ENCODE peak calls at places on chromosomes 1 and 21, in ten cellular contexts. One of them, this sample, is unnamed. For H3K4me1, the result is how much of the 10 kb centered on the place peaks cover.

GRCh38 chr1:176559474-176560390 is 96.8 kb downstream of the PAPPA2 start:
- DNase-seq in stomach: peak
- DNase-seq in heart right ventricle: no peak
- DNase-seq in CD8-positive, alpha-beta memory T cell: no peak
- DNase-seq in tibial artery: peak
- DNase-seq in mesendoderm: peak
- DNase-seq in heart left ventricle: peak
- DNase-seq in psoas muscle: no peak
- DNase-seq in cardiac muscle cell: peak
- DNase-seq in H9: peak
- DNase-seq in this sample: peak

GRCh38 chr21:44437696-44438431 is 17.4 kb upstream of the LRRC3 start:
- DNase-seq in tibial artery: peak
- DNase-seq in psoas muscle: peak
- DNase-seq in cardiac muscle cell: no peak
- DNase-seq in heart right ventricle: peak
- DNase-seq in CD8-positive, alpha-beta memory T cell: no peak
- DNase-seq in heart left ventricle: peak
- DNase-seq in mesendoderm: no peak
- DNase-seq in H9: no peak
- DNase-seq in stomach: no peak
- DNase-seq in this sample: no peak

GRCh38 chr1:45359882-45360513 is 19.8 kb upstream of the MUTYH start:
- DNase-seq in CD8-positive, alpha-beta memory T cell: peak
- DNase-seq in heart left ventricle: peak
- DNase-seq in mesendoderm: peak
- DNase-seq in tibial artery: peak
- DNase-seq in cardiac muscle cell: peak
- DNase-seq in stomach: peak
- DNase-seq in heart right ventricle: peak
- DNase-seq in psoas muscle: peak
- DNase-seq in H9: no peak
- DNase-seq in this sample: peak

GRCh38 chr1:32549601-32550000 is 10.4 kb downstream of the ZBTB8A start:
- DNase-seq in heart right ventricle: no peak
- DNase-seq in psoas muscle: no peak
- DNase-seq in tibial artery: no peak
- DNase-seq in CD8-positive, alpha-beta memory T cell: no peak
- DNase-seq in stomach: no peak
- DNase-seq in heart left ventricle: no peak
- DNase-seq in cardiac muscle cell: no peak
- DNase-seq in H9: no peak
- DNase-seq in mesendoderm: no peak
- DNase-seq in this sample: no peak

GRCh38 chr1:3333903-3334302 is 120.6 kb upstream of the ARHGEF16 start:
- DNase-seq in stomach: peak
- DNase-seq in CD8-positive, alpha-beta memory T cell: no peak
- DNase-seq in tibial artery: peak
- DNase-seq in heart left ventricle: no peak
- DNase-seq in mesendoderm: no peak
- DNase-seq in H9: no peak
- DNase-seq in cardiac muscle cell: no peak
- DNase-seq in psoas muscle: no peak
- DNase-seq in heart right ventricle: peak
- DNase-seq in this sample: no peak

GRCh38 chr21:17795084-17796036 is 23.8 kb downstream of the C21orf91 start:
- DNase-seq in CD8-positive, alpha-beta memory T cell: no peak
- DNase-seq in tibial artery: no peak
- DNase-seq in mesendoderm: no peak
- DNase-seq in heart left ventricle: no peak
- DNase-seq in psoas muscle: no peak
- DNase-seq in H9: no peak
- DNase-seq in stomach: no peak
- DNase-seq in heart right ventricle: no peak
- DNase-seq in cardiac muscle cell: no peak
- DNase-seq in this sample: no peak

GRCh38 chr1:22524481-22524880 is 38.8 kb upstream of the EPHA8 start:
- DNase-seq in tibial artery: no peak
- DNase-seq in H9: no peak
- DNase-seq in cardiac muscle cell: no peak
- DNase-seq in heart left ventricle: no peak
- DNase-seq in heart right ventricle: no peak
- DNase-seq in psoas muscle: no peak
- DNase-seq in stomach: no peak
- DNase-seq in CD8-positive, alpha-beta memory T cell: no peak
- DNase-seq in mesendoderm: no peak
- DNase-seq in this sample: no peak

GRCh38 chr1:59156526-59157196 is 140.2 kb upstream of the FGGY start:
- DNase-seq in CD8-positive, alpha-beta memory T cell: no peak
- DNase-seq in tibial artery: no peak
- DNase-seq in H9: no peak
- DNase-seq in heart left ventricle: no peak
- DNase-seq in psoas muscle: no peak
- DNase-seq in stomach: no peak
- DNase-seq in cardiac muscle cell: peak
- DNase-seq in mesendoderm: peak
- DNase-seq in heart right ventricle: no peak
- DNase-seq in this sample: no peak

GRCh38 chr1:42845866-42846256 is 552 bp upstream of the ZNF691 start:
- DNase-seq in CD8-positive, alpha-beta memory T cell: no peak
- DNase-seq in stomach: no peak
- DNase-seq in psoas muscle: no peak
- DNase-seq in heart left ventricle: no peak
- DNase-seq in heart right ventricle: no peak
- DNase-seq in H9: no peak
- DNase-seq in tibial artery: no peak
- DNase-seq in mesendoderm: no peak
- DNase-seq in cardiac muscle cell: no peak
- DNase-seq in this sample: no peak

GRCh38 chr1:160981584-160982411 is 27.2 kb upstream of the ITLN2 start:
- DNase-seq in tibial artery: no peak
- DNase-seq in psoas muscle: no peak
- DNase-seq in H9: peak
- DNase-seq in heart right ventricle: peak
- DNase-seq in mesendoderm: peak
- DNase-seq in heart left ventricle: no peak
- DNase-seq in stomach: peak
- DNase-seq in cardiac muscle cell: no peak
- DNase-seq in CD8-positive, alpha-beta memory T cell: no peak
- DNase-seq in this sample: no peak

GRCh38 chr1:188386161-188386560 is 1557.4 kb downstream of the PLA2G4A start:
- DNase-seq in stomach: no peak
- DNase-seq in H9: no peak
- DNase-seq in tibial artery: no peak
- DNase-seq in cardiac muscle cell: peak
- DNase-seq in heart right ventricle: no peak
- DNase-seq in heart left ventricle: no peak
- DNase-seq in psoas muscle: no peak
- DNase-seq in mesendoderm: peak
- DNase-seq in CD8-positive, alpha-beta memory T cell: no peak
- DNase-seq in this sample: no peak

GRCh38 chr1:43900386-43900785 is 33.2 kb upstream of the ARTN start:
- DNase-seq in CD8-positive, alpha-beta memory T cell: no peak
- DNase-seq in H9: no peak
- DNase-seq in mesendoderm: no peak
- DNase-seq in heart left ventricle: no peak
- DNase-seq in stomach: no peak
- DNase-seq in tibial artery: no peak
- DNase-seq in psoas muscle: no peak
- DNase-seq in heart right ventricle: no peak
- DNase-seq in cardiac muscle cell: no peak
- DNase-seq in this sample: no peak

GRCh38 chr1:202084791-202085681 is 37.7 kb upstream of the GPR37L1 start:
- DNase-seq in tibial artery: no peak
- DNase-seq in psoas muscle: no peak
- DNase-seq in H9: peak
- DNase-seq in CD8-positive, alpha-beta memory T cell: no peak
- DNase-seq in stomach: peak
- DNase-seq in mesendoderm: no peak
- DNase-seq in heart left ventricle: no peak
- DNase-seq in cardiac muscle cell: peak
- DNase-seq in heart right ventricle: no peak
- DNase-seq in this sample: no peak

GRCh38 chr21:45184869-45185268 is 102.8 kb downstream of the POFUT2 start:
- DNase-seq in cardiac muscle cell: no peak
- DNase-seq in psoas muscle: no peak
- DNase-seq in stomach: no peak
- DNase-seq in mesendoderm: no peak
- DNase-seq in CD8-positive, alpha-beta memory T cell: no peak
- DNase-seq in tibial artery: no peak
- DNase-seq in H9: no peak
- DNase-seq in heart left ventricle: no peak
- DNase-seq in heart right ventricle: no peak
- DNase-seq in this sample: no peak

DNA sequence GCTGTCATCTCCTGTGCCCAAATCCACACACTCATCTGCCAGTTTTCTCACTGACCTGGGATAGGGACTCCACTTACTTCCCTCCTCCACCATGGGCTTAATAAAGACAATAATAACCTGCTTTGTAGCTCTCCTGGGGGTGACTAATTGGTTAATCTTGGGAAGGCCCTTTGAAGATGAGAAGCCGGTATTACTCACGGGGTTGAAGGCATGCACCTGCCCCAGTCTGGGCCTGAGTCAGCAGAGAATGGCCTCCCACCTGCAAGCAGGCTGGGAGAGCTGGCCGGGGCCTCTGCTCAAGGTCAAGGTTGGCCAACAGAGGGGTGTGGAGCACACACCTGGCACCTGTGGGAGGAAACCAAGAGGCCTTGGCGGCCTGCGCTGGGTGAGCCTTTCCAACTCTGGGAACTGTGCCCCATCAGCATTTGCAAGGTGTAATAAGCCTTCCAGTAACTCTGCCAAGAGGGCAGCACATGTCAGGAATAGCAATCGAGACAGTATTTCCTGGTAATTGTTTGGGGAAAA is 49.1 kb downstream of the TOMM20 start:
- DNase-seq in tibial artery: no peak
- DNase-seq in psoas muscle: peak
- DNase-seq in heart left ventricle: peak
- DNase-seq in CD8-positive, alpha-beta memory T cell: no peak
- DNase-seq in stomach: peak
- DNase-seq in H9: peak
- DNase-seq in mesendoderm: peak
- DNase-seq in heart right ventricle: no peak
- DNase-seq in cardiac muscle cell: no peak
- DNase-seq in this sample: peak
- H3K4me1 ChIP-seq in tibial artery: half or more
- H3K4me1 ChIP-seq in psoas muscle: half or more
- H3K4me1 ChIP-seq in heart left ventricle: half or more
- H3K4me1 ChIP-seq in CD8-positive, alpha-beta memory T cell: under half
- H3K4me1 ChIP-seq in stomach: under half
- H3K4me1 ChIP-seq in H9: under half
- H3K4me1 ChIP-seq in mesendoderm: under half
- H3K4me1 ChIP-seq in heart right ventricle: half or more
- H3K4me1 ChIP-seq in cardiac muscle cell: under half
- H3K4me1 ChIP-seq in this sample: under half

DNA sequence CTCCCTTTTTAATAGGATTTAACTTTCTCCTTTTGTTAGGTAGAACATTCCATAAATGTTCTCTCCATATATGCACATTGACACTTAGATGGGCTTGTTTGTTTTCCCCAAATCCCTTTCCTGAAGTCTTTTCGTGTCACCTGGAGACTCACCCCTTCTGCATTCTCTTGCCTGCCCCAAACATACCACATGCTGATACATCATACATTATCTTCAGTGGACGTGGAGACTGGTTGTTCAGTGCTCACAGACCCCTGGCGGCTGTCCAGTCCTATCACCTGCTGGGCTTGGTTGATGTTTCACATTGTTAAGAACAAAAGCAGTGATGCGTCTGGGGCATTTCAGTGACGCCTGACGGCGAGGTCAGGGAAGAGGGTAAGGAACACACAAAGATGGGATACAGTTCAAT is 22.2 kb downstream of the FMOD start:
- DNase-seq in tibial artery: no peak
- DNase-seq in mesendoderm: peak
- DNase-seq in psoas muscle: no peak
- DNase-seq in heart left ventricle: no peak
- DNase-seq in stomach: peak
- DNase-seq in cardiac muscle cell: no peak
- DNase-seq in CD8-positive, alpha-beta memory T cell: no peak
- DNase-seq in heart right ventricle: no peak
- DNase-seq in H9: no peak
- DNase-seq in this sample: no peak
- H3K4me1 ChIP-seq in tibial artery: under half
- H3K4me1 ChIP-seq in mesendoderm: under half
- H3K4me1 ChIP-seq in psoas muscle: under half
- H3K4me1 ChIP-seq in heart left ventricle: under half
- H3K4me1 ChIP-seq in stomach: under half
- H3K4me1 ChIP-seq in cardiac muscle cell: under half
- H3K4me1 ChIP-seq in CD8-positive, alpha-beta memory T cell: under half
- H3K4me1 ChIP-seq in heart right ventricle: under half
- H3K4me1 ChIP-seq in H9: under half
- H3K4me1 ChIP-seq in this sample: under half

DNA sequence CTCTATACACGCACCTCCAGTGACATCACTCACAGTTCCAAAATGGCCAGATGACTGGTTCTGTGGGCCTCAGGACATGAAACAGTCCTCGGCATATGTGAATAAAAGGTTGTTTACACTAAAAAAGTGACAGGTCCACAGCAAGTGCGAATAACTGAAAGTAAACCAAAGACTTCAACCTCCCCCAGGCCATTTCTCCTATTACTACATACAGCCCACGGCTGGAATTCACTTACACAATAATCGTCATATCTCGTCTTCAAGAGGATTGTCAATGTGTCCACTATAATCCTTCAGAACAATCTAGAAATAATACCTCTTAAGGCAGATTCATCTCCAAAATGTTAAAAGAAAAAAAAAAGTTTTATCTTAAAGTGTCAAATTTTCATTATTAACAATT is 1.9 kb upstream of the PRDM15 start:
- DNase-seq in psoas muscle: no peak
- DNase-seq in tibial artery: no peak
- DNase-seq in CD8-positive, alpha-beta memory T cell: no peak
- DNase-seq in H9: no peak
- DNase-seq in stomach: no peak
- DNase-seq in cardiac muscle cell: no peak
- DNase-seq in mesendoderm: no peak
- DNase-seq in heart right ventricle: no peak
- DNase-seq in heart left ventricle: no peak
- DNase-seq in this sample: no peak
- H3K4me1 ChIP-seq in psoas muscle: under half
- H3K4me1 ChIP-seq in tibial artery: under half
- H3K4me1 ChIP-seq in CD8-positive, alpha-beta memory T cell: under half
- H3K4me1 ChIP-seq in H9: under half
- H3K4me1 ChIP-seq in stomach: under half
- H3K4me1 ChIP-seq in cardiac muscle cell: under half
- H3K4me1 ChIP-seq in mesendoderm: under half
- H3K4me1 ChIP-seq in heart right ventricle: under half
- H3K4me1 ChIP-seq in heart left ventricle: under half
- H3K4me1 ChIP-seq in this sample: under half

DNA sequence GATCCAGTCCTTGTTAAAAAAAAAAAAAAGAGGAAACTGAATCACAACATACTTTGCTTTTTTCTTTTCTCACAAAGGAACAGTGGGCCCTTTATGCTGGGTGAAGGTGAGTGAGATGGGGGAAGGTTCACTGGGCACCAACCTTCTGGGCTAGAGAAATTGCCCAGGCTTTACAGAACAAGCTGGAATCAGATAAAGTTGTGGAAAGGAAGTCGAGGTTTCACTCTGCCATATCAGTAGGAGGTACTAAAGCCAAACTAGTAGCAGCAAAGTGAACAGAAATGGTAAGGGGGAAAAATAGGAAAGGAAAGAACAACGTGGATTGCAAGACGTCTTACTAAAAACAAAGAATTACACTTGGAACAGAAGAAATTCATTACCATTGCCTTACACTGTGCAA is 2.9 kb downstream of the IFNAR2 start:
- DNase-seq in mesendoderm: no peak
- DNase-seq in tibial artery: no peak
- DNase-seq in psoas muscle: no peak
- DNase-seq in H9: no peak
- DNase-seq in stomach: no peak
- DNase-seq in cardiac muscle cell: peak
- DNase-seq in heart right ventricle: no peak
- DNase-seq in CD8-positive, alpha-beta memory T cell: no peak
- DNase-seq in heart left ventricle: no peak
- DNase-seq in this sample: no peak
- H3K4me1 ChIP-seq in mesendoderm: under half
- H3K4me1 ChIP-seq in tibial artery: under half
- H3K4me1 ChIP-seq in psoas muscle: under half
- H3K4me1 ChIP-seq in H9: under half
- H3K4me1 ChIP-seq in stomach: under half
- H3K4me1 ChIP-seq in cardiac muscle cell: under half
- H3K4me1 ChIP-seq in heart right ventricle: half or more
- H3K4me1 ChIP-seq in CD8-positive, alpha-beta memory T cell: half or more
- H3K4me1 ChIP-seq in heart left ventricle: half or more
- H3K4me1 ChIP-seq in this sample: under half

This sample was measured in lung.